ENCODE peak calls at places on chromosomes 6 and 20, in nine cellular contexts. R, B, L, C, Q, Y, U, N and V are unnamed samples.

GRCh38 chr6:156848533-156848932 is 71.4 kb downstream of the ARID1B start:
- DNase-seq in R (no peak), B (no peak), L (no peak), C (no peak), Q (no peak), Y (no peak), U (no peak), N (no peak), V (no peak)

GRCh38 chr6:91149914-91150674 is 563.2 kb upstream of the MAP3K7 start:
- DNase-seq in R (no peak), B (no peak), L (no peak), C (no peak), Q (no peak), Y (no peak), U (no peak), N (no peak), V (no peak)

GRCh38 chr6:25414168-25414567 is 135.0 kb downstream of the CARMIL1 start:
- DNase-seq in R (no peak), B (no peak), L (no peak), C (no peak), Q (no peak), Y (no peak), U (no peak), N (no peak), V (no peak)

GRCh38 chr6:44304282-44305199 is 8.6 kb downstream of the AARS2 start:
- DNase-seq in R (peak; percentile 35), B (no peak), L (peak; percentile 48), C (no peak), Q (peak; percentile 54), Y (peak; percentile 55), U (no peak), N (no peak), V (peak; percentile 63)

GRCh38 chr6:143238306-143238705 is 177.6 kb downstream of the AIG1 start:
- DNase-seq in R (no peak), B (no peak), L (no peak), C (no peak), Q (no peak), Y (no peak), U (no peak), N (no peak), V (no peak)

GRCh38 chr6:9646346-9647042 is 768.4 kb downstream of the TFAP2A start:
- DNase-seq in R (peak; percentile 38), B (peak; percentile 53), L (no peak), C (no peak), Q (no peak), Y (no peak), U (no peak), N (no peak), V (no peak)

GRCh38 chr6:79710127-79710526 is 79.0 kb downstream of the SH3BGRL2 start:
- DNase-seq in R (no peak), B (no peak), L (no peak), C (peak; percentile 28), Q (no peak), Y (no peak), U (no peak), N (no peak), V (no peak)

GRCh38 chr20:37875776-37876175 is 27.2 kb upstream of the VSTM2L start:
- DNase-seq in R (no peak), B (no peak), L (no peak), C (no peak), Q (no peak), Y (no peak), U (no peak), N (no peak), V (no peak)

GRCh38 chr20:44091026-44091425 is 96.0 kb downstream of the JPH2 start:
- DNase-seq in R (no peak), B (no peak), L (no peak), C (no peak), Q (no peak), Y (no peak), U (no peak), N (no peak), V (no peak)

GRCh38 chr6:49264909-49265308 is 198.1 kb downstream of the MMUT start:
- DNase-seq in R (no peak), B (no peak), L (no peak), C (no peak), Q (no peak), Y (no peak), U (no peak), N (no peak), V (no peak)

GRCh38 chr20:61234224-61234623 is 17.8 kb upstream of the CDH4 start:
- DNase-seq in R (no peak), B (no peak), L (no peak), C (no peak), Q (no peak), Y (no peak), U (no peak), N (no peak), V (no peak)

GRCh38 chr6:119174085-119174445 is 95.6 kb upstream of the FAM184A start:
- DNase-seq in R (no peak), B (no peak), L (no peak), C (no peak), Q (no peak), Y (no peak), U (no peak), N (no peak), V (no peak)

GRCh38 chr6:137903933-137904821 is 37.1 kb downstream of the TNFAIP3 start:
- DNase-seq in R (peak; percentile 52), B (no peak), L (no peak), C (no peak), Q (peak; percentile 43), Y (no peak), U (no peak), N (no peak), V (no peak)

GRCh38 chr6:167420858-167421766 is 96.2 kb downstream of the TTLL2 start:
- DNase-seq in R (no peak), B (no peak), L (no peak), C (peak; percentile 96), Q (no peak), Y (no peak), U (no peak), N (no peak), V (no peak)

GRCh38 chr6:126888727-126889725 is 229.4 kb upstream of the RSPO3 start:
- DNase-seq in R (no peak), B (no peak), L (no peak), C (no peak), Q (peak; percentile 2), Y (no peak), U (no peak), N (no peak), V (no peak)

GRCh38 chr6:15413558-15414257 is 167.8 kb downstream of the JARID2 start:
- DNase-seq in R (peak; percentile 83), B (no peak), L (no peak), C (no peak), Q (no peak), Y (no peak), U (peak; percentile 55), N (no peak), V (no peak)

GRCh38 chr6:107458687-107459282 is 579 bp downstream of the PDSS2 start:
- DNase-seq in R (peak; percentile 22), B (no peak), L (no peak), C (no peak), Q (peak; percentile 39), Y (peak; percentile 30), U (no peak), N (peak; percentile 25), V (no peak)

GRCh38 chr6:155246825-155247224 is 17.0 kb upstream of the CLDN20 start:
- DNase-seq in R (no peak), B (no peak), L (no peak), C (no peak), Q (no peak), Y (no peak), U (no peak), N (no peak), V (no peak)

GRCh38 chr20:37526238-37526838 is 1.3 kb downstream of the BLCAP start:
- DNase-seq in R (peak; percentile 52), B (peak; percentile 41), L (no peak), C (peak; percentile 58), Q (peak; percentile 60), Y (no peak), U (no peak), N (no peak), V (no peak)

GRCh38 chr6:141610741-141611140 is 522.0 kb upstream of the GJE1 start:
- DNase-seq in R (peak; percentile 51), B (no peak), L (no peak), C (no peak), Q (no peak), Y (no peak), U (no peak), N (no peak), V (no peak)
- TF ChIP-seq CTCF in R (peak; percentile 43), B (no peak), L (peak; percentile 47), C (no peak), Q (no peak), Y (no peak), U (peak; percentile 48), N (peak; percentile 37), V (no peak)

GRCh38 chr6:150084426-150084825 is 15.5 kb upstream of the ULBP3 start:
- DNase-seq in R (no peak), B (no peak), L (no peak), C (no peak), Q (no peak), Y (no peak), U (no peak), N (no peak), V (no peak)

GRCh38 chr6:150086026-150086425 is 17.1 kb upstream of the ULBP3 start:
- DNase-seq in R (no peak), B (no peak), L (no peak), C (no peak), Q (no peak), Y (no peak), U (no peak), N (no peak), V (no peak)

GRCh38 chr6:150078788-150079187 is 9.9 kb upstream of the ULBP3 start:
- DNase-seq in R (no peak), B (no peak), L (no peak), C (peak; percentile 49), Q (no peak), Y (no peak), U (no peak), N (no peak), V (no peak)

GRCh38 chr6:150079604-150080003 is 10.7 kb upstream of the ULBP3 start:
- DNase-seq in R (no peak), B (no peak), L (no peak), C (no peak), Q (no peak), Y (peak; percentile 14), U (no peak), N (no peak), V (no peak)

GRCh38 chr6:150081702-150082101 is 12.8 kb upstream of the ULBP3 start:
- DNase-seq in R (no peak), B (no peak), L (no peak), C (no peak), Q (no peak), Y (no peak), U (no peak), N (no peak), V (no peak)
- TF ChIP-seq CTCF in R (no peak), B (no peak), L (no peak), C (no peak), Q (no peak), Y (no peak), U (no peak), N (no peak), V (no peak)

GRCh38 chr6:37435816-37436215 is 2.8 kb downstream of the CMTR1 start:
- DNase-seq in R (no peak), B (no peak), L (no peak), C (no peak), Q (no peak), Y (no peak), U (no peak), N (no peak), V (no peak)
- TF ChIP-seq CTCF in R (peak; percentile 11), B (no peak), L (no peak), C (no peak), Q (no peak), Y (no peak), U (no peak), N (no peak), V (peak; percentile 36)

GRCh38 chr6:32123681-32124080 is 4.4 kb downstream of the ATF6B start:
- DNase-seq in R (no peak), B (no peak), L (no peak), C (no peak), Q (no peak), Y (no peak), U (no peak), N (no peak), V (no peak)
- TF ChIP-seq CTCF in R (no peak), B (no peak), L (no peak), C (no peak), Q (no peak), Y (no peak), U (no peak), N (no peak), V (no peak)